ENCODE peak calls at places on chromosomes 3 and 15, in six cellular contexts. One of them, this sample, is unnamed.

GRCh38 chr3:197501879-197502620 is 53.7 kb downstream of the BDH1 start:
- DNase-seq in K562: no peak
- DNase-seq in H1: peak
- DNase-seq in GM12878: peak
- DNase-seq in GM12891: peak
- DNase-seq in HepG2: peak
- DNase-seq in this sample: peak

GRCh38 chr3:12716605-12717121 is 42.4 kb downstream of the TMEM40 start:
- DNase-seq in H1: no peak
- DNase-seq in HepG2: no peak
- DNase-seq in GM12878: no peak
- DNase-seq in K562: peak
- DNase-seq in GM12891: no peak
- DNase-seq in this sample: no peak

GRCh38 chr3:58962040-58962651 is 87.7 kb downstream of the CFAP20DC start:
- DNase-seq in HepG2: no peak
- DNase-seq in GM12891: no peak
- DNase-seq in H1: no peak
- DNase-seq in GM12878: no peak
- DNase-seq in K562: no peak
- DNase-seq in this sample: no peak

GRCh38 chr15:75325922-75326321 is 9.9 kb upstream of the COMMD4 start:
- DNase-seq in HepG2: no peak
- DNase-seq in GM12878: no peak
- DNase-seq in GM12891: no peak
- DNase-seq in H1: no peak
- DNase-seq in K562: no peak
- DNase-seq in this sample: no peak

GRCh38 chr3:45972534-45973402 is 22.9 kb downstream of the FYCO1 start:
- DNase-seq in GM12878: no peak
- DNase-seq in GM12891: no peak
- DNase-seq in H1: no peak
- DNase-seq in HepG2: no peak
- DNase-seq in K562: no peak
- DNase-seq in this sample: no peak

GRCh38 chr15:70466895-70467529 is 296.3 kb downstream of the UACA start:
- DNase-seq in GM12891: no peak
- DNase-seq in GM12878: no peak
- DNase-seq in K562: peak
- DNase-seq in HepG2: peak
- DNase-seq in H1: peak
- DNase-seq in this sample: no peak

GRCh38 chr15:83278191-83278590 is 6.3 kb downstream of the BNC1 start:
- DNase-seq in GM12878: no peak
- DNase-seq in HepG2: no peak
- DNase-seq in H1: no peak
- DNase-seq in GM12891: no peak
- DNase-seq in K562: no peak
- DNase-seq in this sample: no peak

GRCh38 chr3:179005706-179006105 is 65.9 kb downstream of the ZMAT3 start:
- DNase-seq in K562: no peak
- DNase-seq in H1: no peak
- DNase-seq in HepG2: no peak
- DNase-seq in GM12891: no peak
- DNase-seq in GM12878: no peak
- DNase-seq in this sample: no peak

GRCh38 chr3:46901591-46902187 is 24.2 kb downstream of the PTH1R start:
- DNase-seq in K562: no peak
- DNase-seq in HepG2: no peak
- DNase-seq in H1: no peak
- DNase-seq in GM12891: no peak
- DNase-seq in GM12878: no peak
- DNase-seq in this sample: no peak

GRCh38 chr3:47874438-47874837 is 71.5 kb downstream of the DHX30 start:
- DNase-seq in K562: no peak
- DNase-seq in GM12878: no peak
- DNase-seq in GM12891: no peak
- DNase-seq in HepG2: no peak
- DNase-seq in H1: no peak
- DNase-seq in this sample: no peak

GRCh38 chr3:100047455-100048141 is 66.7 kb downstream of the FILIP1L start:
- DNase-seq in GM12878: peak
- DNase-seq in K562: no peak
- DNase-seq in HepG2: peak
- DNase-seq in GM12891: no peak
- DNase-seq in H1: no peak
- DNase-seq in this sample: peak

GRCh38 chr3:46685446-46685845 is 8.0 kb downstream of the ALS2CL start:
- DNase-seq in K562: no peak
- DNase-seq in GM12891: no peak
- DNase-seq in GM12878: no peak
- DNase-seq in HepG2: no peak
- DNase-seq in H1: no peak
- DNase-seq in this sample: no peak

GRCh38 chr3:155270485-155271342 is 22.8 kb downstream of the STRIT1 start:
- DNase-seq in GM12878: no peak
- DNase-seq in H1: no peak
- DNase-seq in GM12891: no peak
- DNase-seq in HepG2: no peak
- DNase-seq in K562: peak
- DNase-seq in this sample: no peak

GRCh38 chr3:36905545-36905944 is 39.3 kb downstream of the TRANK1 start:
- DNase-seq in K562: no peak
- DNase-seq in GM12891: no peak
- DNase-seq in HepG2: no peak
- DNase-seq in GM12878: no peak
- DNase-seq in H1: peak
- DNase-seq in this sample: no peak

GRCh38 chr3:62672270-62672987 is 202.8 kb downstream of the CADPS start:
- DNase-seq in GM12891: no peak
- DNase-seq in H1: no peak
- DNase-seq in HepG2: peak
- DNase-seq in GM12878: no peak
- DNase-seq in K562: no peak
- DNase-seq in this sample: no peak

GRCh38 chr3:69051796-69052566 is at the start of gene TMF1:
- DNase-seq in H1: peak
- DNase-seq in K562: peak
- DNase-seq in HepG2: peak
- DNase-seq in GM12878: peak
- DNase-seq in GM12891: peak
- DNase-seq in this sample: peak

GRCh38 chr3:169659096-169659521 is 4.4 kb downstream of the MECOM start:
- DNase-seq in HepG2: no peak
- DNase-seq in GM12878: no peak
- DNase-seq in K562: no peak
- DNase-seq in GM12891: no peak
- DNase-seq in H1: peak
- DNase-seq in this sample: no peak

GRCh38 chr15:36790891-36791290 is 211.5 kb downstream of the CDIN1 start:
- DNase-seq in K562: no peak
- DNase-seq in HepG2: no peak
- DNase-seq in H1: no peak
- DNase-seq in GM12878: no peak
- DNase-seq in GM12891: no peak
- DNase-seq in this sample: no peak

GRCh38 chr3:150611666-150612065 is 8.5 kb downstream of the SELENOT start:
- DNase-seq in GM12891: no peak
- DNase-seq in H1: no peak
- DNase-seq in GM12878: no peak
- DNase-seq in K562: no peak
- DNase-seq in HepG2: no peak
- DNase-seq in this sample: no peak

GRCh38 chr15:37046876-37047614 is 53.3 kb downstream of the MEIS2 start:
- DNase-seq in H1: no peak
- DNase-seq in HepG2: peak
- DNase-seq in GM12891: no peak
- DNase-seq in GM12878: no peak
- DNase-seq in K562: no peak
- DNase-seq in this sample: no peak

GRCh38 chr3:12935023-12935860 is 93.9 kb upstream of the RPL32 start:
- DNase-seq in K562: peak
- DNase-seq in HepG2: no peak
- DNase-seq in GM12878: no peak
- DNase-seq in H1: no peak
- DNase-seq in GM12891: no peak
- DNase-seq in this sample: no peak

GRCh38 chr15:85693277-85693676 is 101.4 kb downstream of the KLHL25 start:
- DNase-seq in HepG2: no peak
- DNase-seq in H1: no peak
- DNase-seq in K562: no peak
- DNase-seq in GM12878: no peak
- DNase-seq in GM12891: no peak
- DNase-seq in this sample: no peak

DNA sequence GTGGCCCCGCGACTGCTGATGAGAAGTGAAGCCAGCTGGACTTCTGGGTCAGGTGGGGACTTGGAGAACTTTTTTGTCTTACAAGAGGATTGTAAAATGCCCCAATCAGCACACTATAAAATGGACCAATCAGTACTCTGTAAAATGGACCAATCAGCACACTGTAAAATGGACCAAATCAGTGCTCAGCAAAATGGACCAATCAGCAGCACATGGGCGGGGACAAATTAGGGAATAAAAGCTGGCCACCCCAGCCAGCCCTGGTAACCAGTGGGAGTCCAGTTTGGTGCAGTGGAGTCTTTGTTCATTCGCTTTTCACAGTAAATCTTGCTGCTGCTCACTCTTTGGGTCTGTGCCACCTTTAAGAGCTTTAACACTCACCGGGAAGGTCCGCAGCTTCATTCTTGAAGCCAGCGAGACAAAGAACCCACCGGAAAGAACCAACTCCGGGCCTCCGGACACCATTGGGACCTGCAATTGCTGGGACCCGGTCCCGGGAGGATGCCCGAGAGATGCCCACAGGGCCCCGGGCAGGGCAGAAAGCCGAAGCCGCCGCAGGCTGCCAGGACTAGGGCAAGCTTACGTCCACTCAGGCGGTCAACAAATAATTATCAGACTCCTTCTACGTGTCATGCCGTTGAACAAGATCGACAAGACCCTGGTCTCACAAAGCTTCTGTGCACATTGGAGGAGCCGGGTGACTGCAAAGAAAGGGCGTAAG is 8.3 kb upstream of the NR2E3 start:
- DNase-seq in H1: no peak
- DNase-seq in HepG2: no peak
- DNase-seq in K562: no peak
- DNase-seq in GM12878: no peak
- DNase-seq in GM12891: no peak
- DNase-seq in this sample: no peak
- TF ChIP-seq POLR2A in H1: no peak
- TF ChIP-seq POLR2A in HepG2: no peak
- TF ChIP-seq POLR2A in K562: no peak
- TF ChIP-seq POLR2A in GM12878: no peak
- TF ChIP-seq POLR2A in GM12891: no peak
- TF ChIP-seq POLR2A in this sample: no peak

GRCh38 chr15:68834356-68834755 is 13.7 kb upstream of the ANP32A start:
- DNase-seq in K562: no peak
- DNase-seq in H1: no peak
- DNase-seq in HepG2: no peak
- DNase-seq in GM12891: no peak
- DNase-seq in GM12878: no peak
- DNase-seq in this sample: no peak

GRCh38 chr15:68830141-68830540 is 9.4 kb upstream of the ANP32A start:
- DNase-seq in HepG2: no peak
- DNase-seq in GM12891: no peak
- DNase-seq in H1: no peak
- DNase-seq in K562: no peak
- DNase-seq in GM12878: no peak
- DNase-seq in this sample: no peak

GRCh38 chr15:68833734-68834334 is 13.1 kb upstream of the ANP32A start:
- DNase-seq in GM12878: no peak
- DNase-seq in GM12891: no peak
- DNase-seq in H1: no peak
- DNase-seq in K562: no peak
- DNase-seq in HepG2: no peak
- DNase-seq in this sample: no peak

GRCh38 chr15:68823561-68823960 is 2.9 kb upstream of the ANP32A start:
- DNase-seq in K562: no peak
- DNase-seq in HepG2: no peak
- DNase-seq in GM12878: no peak
- DNase-seq in GM12891: no peak
- DNase-seq in H1: no peak
- DNase-seq in this sample: no peak

GRCh38 chr15:68829068-68829467 is 8.4 kb upstream of the ANP32A start:
- DNase-seq in K562: no peak
- DNase-seq in GM12878: no peak
- DNase-seq in HepG2: peak
- DNase-seq in GM12891: no peak
- DNase-seq in H1: no peak
- DNase-seq in this sample: no peak
- TF ChIP-seq TAF1 in K562: no peak
- TF ChIP-seq TAF1 in GM12878: no peak
- TF ChIP-seq TAF1 in HepG2: no peak
- TF ChIP-seq TAF1 in GM12891: no peak
- TF ChIP-seq TAF1 in H1: no peak
- TF ChIP-seq TAF1 in this sample: no peak

DNA sequence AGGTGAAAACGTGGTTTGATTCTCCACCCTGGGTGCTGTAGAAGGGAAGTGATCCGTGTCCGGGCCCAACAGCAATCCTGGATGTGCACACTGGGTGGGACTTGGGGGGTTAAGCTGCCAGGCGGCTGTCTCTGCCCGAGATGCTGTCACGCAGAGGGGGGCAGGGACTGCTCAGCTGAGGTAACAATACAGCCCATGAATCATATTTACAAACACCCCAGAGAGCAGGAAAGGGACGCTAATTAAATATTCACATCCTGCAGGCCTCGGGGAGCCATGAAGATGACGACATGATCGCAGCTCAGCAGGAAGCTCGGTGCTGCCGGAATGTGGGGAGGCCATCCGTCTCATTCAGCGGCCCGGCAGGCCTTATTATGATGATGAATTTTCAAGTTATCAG is 17.9 kb upstream of the CRABP1 start:
- DNase-seq in H1: no peak
- DNase-seq in HepG2: no peak
- DNase-seq in K562: no peak
- DNase-seq in GM12878: no peak
- DNase-seq in GM12891: no peak
- DNase-seq in this sample: no peak
- TF ChIP-seq POLR2AphosphoS5 in H1: no peak
- TF ChIP-seq POLR2AphosphoS5 in HepG2: no peak
- TF ChIP-seq POLR2AphosphoS5 in K562: no peak
- TF ChIP-seq POLR2AphosphoS5 in GM12878: no peak
- TF ChIP-seq POLR2AphosphoS5 in GM12891: no peak
- TF ChIP-seq POLR2AphosphoS5 in this sample: no peak

DNA sequence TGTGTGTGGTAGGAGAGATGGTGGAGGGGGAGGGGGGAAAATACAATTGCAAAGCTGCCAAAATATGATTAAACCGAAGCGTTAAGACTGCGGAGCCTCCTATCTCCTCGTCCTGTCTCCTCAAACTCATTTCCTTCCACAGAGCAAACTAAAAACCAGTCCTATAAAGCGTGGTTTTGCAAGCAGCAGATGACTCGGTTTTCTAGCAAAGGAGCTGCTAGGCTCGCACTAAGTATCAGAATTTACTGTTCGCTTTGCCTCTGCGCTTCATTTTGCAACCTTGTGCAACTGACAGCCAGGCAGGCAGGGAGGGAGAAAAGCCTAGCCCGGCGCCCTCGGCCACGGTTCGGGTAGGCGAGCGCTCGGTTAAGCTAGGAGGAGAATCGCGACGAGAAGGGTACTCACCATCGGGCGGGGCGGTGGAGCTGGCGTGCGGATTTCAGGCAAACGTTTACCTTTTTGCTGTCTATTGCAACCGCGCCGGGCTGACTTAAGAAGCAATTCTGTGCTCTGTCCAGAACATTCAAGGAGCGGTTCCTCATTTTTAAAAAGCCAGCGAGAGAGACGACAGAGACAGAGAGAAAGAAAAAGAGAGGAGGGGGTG is 3.8 kb upstream of the NR2F2 start:
- DNase-seq in GM12878: no peak
- DNase-seq in HepG2: no peak
- DNase-seq in H1: no peak
- DNase-seq in GM12891: no peak
- DNase-seq in K562: peak
- DNase-seq in this sample: no peak
- TF ChIP-seq POLR2A in GM12878: no peak
- TF ChIP-seq POLR2A in HepG2: no peak
- TF ChIP-seq POLR2A in H1: no peak
- TF ChIP-seq POLR2A in GM12891: no peak
- TF ChIP-seq POLR2A in K562: peak
- TF ChIP-seq POLR2A in this sample: no peak